ENCODE peak calls at places on chromosomes 12 and 14, in four cellular contexts. F is cardiac fibroblast, Y is EL, J is NCI-H748 treated with DMSO at 0.1 percent for 48 hours. T is an unnamed sample.

GRCh38 chr14:33564774-33565630 is 385.9 kb downstream of the EGLN3 start:
- DNase-seq in F (peak), Y (peak), J (no peak), T (no peak)

GRCh38 chr14:24311837-24312615 is 724 bp downstream of the LTB4R start:
- DNase-seq in F (peak), Y (no peak), J (no peak), T (no peak)

GRCh38 chr14:84254205-84254788 is 1275.6 kb upstream of the FLRT2 start:
- DNase-seq in F (peak), Y (no peak), J (peak), T (peak)

GRCh38 chr14:63045234-63045611 is at the start of gene KCNH5:
- DNase-seq in F (peak), Y (peak), J (peak), T (no peak)

GRCh38 chr12:97560359-97560758 is 97.8 kb downstream of the RMST start:
- DNase-seq in F (no peak), Y (no peak), J (peak), T (no peak)

GRCh38 chr12:85983601-85984000 is 109.5 kb downstream of the NTS start:
- DNase-seq in F (no peak), Y (no peak), J (no peak), T (no peak)

GRCh38 chr12:132102297-132102696 is 41.8 kb downstream of the DDX51 start:
- DNase-seq in F (no peak), Y (no peak), J (no peak), T (no peak)

GRCh38 chr12:124273630-124274029 is 21.3 kb upstream of the RFLNA start:
- DNase-seq in F (peak), Y (peak), J (no peak), T (peak)

GRCh38 chr12:14416658-14417057 is 51.2 kb downstream of the ATF7IP start:
- DNase-seq in F (peak), Y (peak), J (peak), T (peak)

T was measured in myocyte.